ENCODE peak calls at places on chromosomes 11 and 22, in five cellular contexts. Q is mammary epithelial cell, U is cardiac fibroblast, E is lower lobe of right lung, I is ovary. V is an unnamed sample.

GRCh38 chr11:56714206-56714605 is 15.3 kb downstream of the OR9G1 start:
- DNase-seq in Q (peak), U (no peak), E (no peak), I (no peak), V (peak)

GRCh38 chr11:4700436-4700820 is 2.8 kb upstream of the OR51E2 start:
- DNase-seq in Q (no peak), U (no peak), E (no peak), I (no peak), V (no peak)

GRCh38 chr11:34366522-34366921 is 8.7 kb upstream of the ABTB2 start:
- DNase-seq in Q (no peak), U (peak), E (peak), I (no peak), V (peak)

GRCh38 chr11:10715571-10715970 is 22.0 kb upstream of the IRAG1 start:
- DNase-seq in Q (no peak), U (no peak), E (no peak), I (no peak), V (peak)

GRCh38 chr22:31217890-31218287 is 5.8 kb downstream of the LIMK2 start:
- DNase-seq in Q (no peak), U (no peak), E (no peak), I (no peak), V (no peak)

GRCh38 chr22:36086170-36086490 is 57.5 kb upstream of the RBFOX2 start:
- DNase-seq in Q (no peak), U (peak), E (no peak), I (no peak), V (no peak)

GRCh38 chr11:111000400-111001090 is 245.0 kb upstream of the POU2AF2 start:
- DNase-seq in Q (no peak), U (peak), E (no peak), I (no peak), V (no peak)

GRCh38 chr11:126345759-126346585 is 9.5 kb upstream of the ST3GAL4 start:
- DNase-seq in Q (no peak), U (peak), E (no peak), I (peak), V (peak)

GRCh38 chr22:18156878-18157713 is 7.1 kb downstream of the USP18 start:
- DNase-seq in Q (peak), U (peak), E (no peak), I (peak), V (peak)

GRCh38 chr11:18372187-18372586 is 22.2 kb upstream of the LDHA start:
- DNase-seq in Q (no peak), U (no peak), E (no peak), I (no peak), V (no peak)

GRCh38 chr11:118623291-118623655 is 15.9 kb downstream of the PHLDB1 start:
- DNase-seq in Q (peak), U (peak), E (peak), I (peak), V (peak)

GRCh38 chr22:27462190-27462589 is 339.4 kb downstream of the MN1 start:
- DNase-seq in Q (no peak), U (no peak), E (no peak), I (no peak), V (no peak)

GRCh38 chr11:118180300-118180703 is 3.9 kb upstream of the SCN2B start:
- DNase-seq in Q (peak), U (peak), E (no peak), I (peak), V (no peak)

GRCh38 chr22:50148991-50149721 is 21.4 kb upstream of the PANX2 start:
- DNase-seq in Q (peak), U (peak), E (peak), I (no peak), V (peak)

GRCh38 chr11:132111781-132112380 is 741.5 kb downstream of the NTM start:
- DNase-seq in Q (peak), U (peak), E (no peak), I (no peak), V (no peak)

GRCh38 chr11:65854871-65855837 is 2.8 kb downstream of the CFL1 start:
- DNase-seq in Q (no peak), U (no peak), E (no peak), I (peak), V (no peak)

GRCh38 chr11:119319702-119320592 is 3.0 kb upstream of the MCAM start:
- DNase-seq in Q (no peak), U (no peak), E (no peak), I (peak), V (no peak)

GRCh38 chr11:23280088-23280487 is 419.8 kb upstream of the CCDC179 start:
- DNase-seq in Q (no peak), U (no peak), E (no peak), I (no peak), V (no peak)

GRCh38 chr11:64710418-64711137 is 12.4 kb downstream of the NRXN2 start:
- DNase-seq in Q (peak), U (peak), E (no peak), I (no peak), V (peak)

GRCh38 chr11:121722431-121723256 is 269.9 kb upstream of the SORL1-AS1 start:
- DNase-seq in Q (peak), U (peak), E (peak), I (peak), V (no peak)
- TF ChIP-seq CTCF in Q (no peak), U (no peak), E (no peak), I (no peak), V (no peak)

DNA sequence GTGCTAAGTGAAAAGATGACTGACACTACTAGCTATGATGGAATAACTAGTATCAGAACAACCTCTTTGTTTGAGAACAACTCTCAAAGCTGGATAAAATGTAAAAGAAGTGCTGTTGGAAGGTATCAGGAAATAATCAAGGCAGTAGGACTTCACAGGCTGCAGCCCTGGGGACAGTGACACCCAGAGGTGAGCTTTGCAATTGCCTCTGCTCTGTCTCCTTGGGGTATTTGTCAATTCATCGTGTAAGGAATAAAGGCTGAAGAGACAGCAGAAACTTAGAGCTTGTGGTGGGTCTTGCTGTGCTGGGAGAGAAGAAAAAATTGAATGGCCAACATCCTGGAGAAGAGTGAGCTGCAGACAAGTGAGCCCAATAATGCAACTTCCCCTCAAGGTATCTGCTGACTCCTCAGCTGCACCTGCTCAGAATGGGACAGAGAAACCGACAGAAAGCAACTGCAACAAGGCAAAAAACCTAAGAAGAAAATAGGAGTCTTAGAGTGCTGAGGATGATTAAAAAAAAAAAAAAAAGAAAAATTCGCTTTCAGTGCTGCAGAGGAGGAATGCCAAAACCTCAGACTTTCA is 141.1 kb downstream of the RCN1 start:
- DNase-seq in Q (peak), U (peak), E (no peak), I (no peak), V (peak)
- TF ChIP-seq CTCF in Q (peak), U (peak), E (peak), I (no peak), V (peak)

GRCh38 chr22:37731804-37732471 is 35.1 kb downstream of the TRIOBP start:
- DNase-seq in Q (no peak), U (no peak), E (no peak), I (no peak), V (no peak)
- TF ChIP-seq CTCF in Q (no peak), U (peak), E (no peak), I (no peak), V (no peak)

GRCh38 chr11:121538054-121538453 is 85.3 kb upstream of the SORL1-AS1 start:
- DNase-seq in Q (no peak), U (no peak), E (no peak), I (no peak), V (no peak)

GRCh38 chr11:121536116-121536515 is 83.3 kb upstream of the SORL1-AS1 start:
- DNase-seq in Q (no peak), U (no peak), E (no peak), I (no peak), V (no peak)

GRCh38 chr11:121533556-121534050 is 80.8 kb upstream of the SORL1-AS1 start:
- DNase-seq in Q (no peak), U (no peak), E (no peak), I (no peak), V (no peak)

GRCh38 chr11:121535122-121535796 is 82.5 kb upstream of the SORL1-AS1 start:
- DNase-seq in Q (peak), U (no peak), E (no peak), I (no peak), V (no peak)

DNA sequence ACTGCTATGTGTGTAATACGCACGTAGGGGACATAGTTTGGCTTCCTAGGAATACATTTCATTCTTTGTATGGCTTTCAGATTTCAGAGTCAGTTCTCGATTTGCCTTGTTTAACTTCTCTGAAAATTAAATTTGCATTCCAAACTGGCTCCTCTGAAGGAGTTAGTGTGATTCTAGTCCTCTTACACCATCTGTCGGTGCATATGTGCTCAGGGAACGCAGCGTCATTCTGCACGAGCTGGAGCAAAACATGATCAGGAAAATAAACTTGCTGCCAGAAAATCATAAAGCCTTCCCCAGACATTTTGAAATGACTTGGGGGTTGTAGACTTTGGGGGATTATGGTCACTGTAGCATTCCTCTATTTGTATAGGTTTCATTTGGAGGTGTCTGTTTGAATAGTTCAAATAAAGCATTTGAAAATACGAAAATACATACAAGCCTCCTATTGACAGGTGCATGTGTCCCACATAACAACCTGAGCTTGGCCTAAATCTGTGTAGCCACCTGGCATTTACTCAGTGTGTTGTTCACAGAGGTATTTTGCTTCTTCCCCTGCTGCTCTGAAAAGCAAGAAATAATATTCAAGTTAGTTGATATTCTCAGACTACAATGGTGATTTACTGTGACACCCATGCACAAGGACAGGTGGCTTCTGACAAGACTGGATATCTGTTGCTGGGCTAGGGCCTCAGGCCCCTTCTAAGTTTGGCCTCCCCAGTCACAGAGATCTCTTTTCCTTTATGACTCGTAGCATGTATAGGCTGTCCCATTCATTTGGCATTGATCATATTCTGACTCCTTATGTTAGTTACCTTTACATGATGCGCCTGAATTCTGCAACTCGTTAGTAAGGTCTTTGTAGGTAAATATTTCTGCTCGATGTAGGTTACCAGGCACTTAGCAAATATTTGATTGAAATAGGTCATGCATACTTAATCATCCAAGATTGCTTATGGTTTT is 81.6 kb upstream of the SORL1-AS1 start:
- DNase-seq in Q (peak), U (peak), E (no peak), I (peak), V (no peak)
- TF ChIP-seq CTCF in Q (no peak), U (peak), E (peak), I (no peak), V (no peak)

GRCh38 chr11:67345949-67346819 is 7.2 kb downstream of the POLD4 start:
- DNase-seq in Q (peak), U (peak), E (no peak), I (no peak), V (peak)
- TF ChIP-seq CTCF in Q (peak), U (peak), E (peak), I (no peak), V (peak)

DNA sequence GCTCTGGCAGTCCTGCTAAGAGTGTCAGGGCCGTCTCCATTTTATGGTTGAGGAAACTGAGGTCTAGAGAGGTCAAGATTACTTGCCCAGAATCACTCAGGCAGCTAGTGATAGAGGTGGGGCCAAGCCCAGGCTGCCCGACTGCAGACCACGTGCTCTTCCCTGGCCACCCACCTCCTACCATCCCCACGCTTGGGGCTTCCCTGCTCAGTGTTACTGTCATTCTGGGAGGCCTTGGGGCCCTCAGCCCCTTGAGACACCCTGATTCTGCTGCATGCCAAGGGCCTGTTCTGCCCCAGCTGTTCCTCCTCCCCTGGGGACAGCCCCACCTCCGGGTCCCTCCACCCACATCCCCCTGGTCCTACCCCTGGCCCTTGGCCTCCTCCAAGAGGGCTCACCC is 17.2 kb upstream of the TAB1 start:
- DNase-seq in Q (no peak), U (no peak), E (no peak), I (no peak), V (no peak)
- TF ChIP-seq CTCF in Q (no peak), U (no peak), E (no peak), I (no peak), V (no peak)

GRCh38 chr11:71118671-71119250 is 133.6 kb downstream of the SHANK2 start:
- DNase-seq in Q (no peak), U (no peak), E (no peak), I (no peak), V (no peak)
- TF ChIP-seq CTCF in Q (no peak), U (no peak), E (no peak), I (no peak), V (no peak)